ENCODE peak calls at places on chromosome 22, in four cellular contexts. J is MM.1S, G is heart right ventricle, W is endothelial cell of umbilical vein. I is an unnamed sample.

GRCh38 chr22:27435839-27436581 is 365.5 kb downstream of the MN1 start:
- DNase-seq in J (no peak), G (peak; percentile 65), W (peak; percentile 41), I (peak; percentile 71)

GRCh38 chr22:17777005-17777716 is 2.9 kb upstream of the BID start:
- DNase-seq in J (peak; percentile 81), G (no peak), W (peak; percentile 14), I (no peak)

GRCh38 chr22:30573594-30574094 is 821 bp downstream of the GAL3ST1 start:
- DNase-seq in J (no peak), G (no peak), W (no peak), I (no peak)

GRCh38 chr22:28283025-28283654 is 364.1 kb upstream of the PITPNB start:
- DNase-seq in J (no peak), G (no peak), W (peak; percentile 73), I (no peak)

GRCh38 chr22:46734830-46735453 is 3.1 kb downstream of the CERK start:
- DNase-seq in J (no peak), G (no peak), W (peak; percentile 79), I (no peak)

GRCh38 chr22:18987765-18988164 is 51.7 kb upstream of the PRODH start:
- DNase-seq in J (no peak), G (no peak), W (no peak), I (peak; percentile 70)

GRCh38 chr22:39958916-39959639 is 1.1 kb upstream of the TMA7B start:
- DNase-seq in J (no peak), G (no peak), W (no peak), I (no peak)

GRCh38 chr22:38628444-38628843 is 27.7 kb downstream of the FAM227A start:
- DNase-seq in J (no peak), G (no peak), W (no peak), I (no peak)

GRCh38 chr22:25702571-25703167 is 39.3 kb upstream of the MYO18B start:
- DNase-seq in J (no peak), G (no peak), W (no peak), I (no peak)

GRCh38 chr22:33917744-33918406 is 2.4 kb downstream of the LARGE1 start:
- DNase-seq in J (peak; percentile 75), G (no peak), W (no peak), I (peak; percentile 46)

GRCh38 chr22:46107089-46107664 is 43.1 kb upstream of the PPARA start:
- DNase-seq in J (no peak), G (peak; percentile 66), W (no peak), I (no peak)

GRCh38 chr22:46974631-46975585 is 212.5 kb downstream of the TBC1D22A start:
- DNase-seq in J (no peak), G (no peak), W (no peak), I (no peak)

GRCh38 chr22:42074153-42074750 is at the start of gene PHETA2:
- DNase-seq in J (no peak), G (peak; percentile 68), W (peak; percentile 49), I (no peak)

GRCh38 chr22:29528144-29528543 is 25.4 kb downstream of the THOC5 start:
- DNase-seq in J (no peak), G (no peak), W (no peak), I (no peak)

GRCh38 chr22:25567305-25567704 is 2.8 kb downstream of the GRK3 start:
- DNase-seq in J (no peak), G (no peak), W (no peak), I (no peak)

GRCh38 chr22:35558031-35558430 is 17.4 kb downstream of the RASD2 start:
- DNase-seq in J (peak; percentile 57), G (no peak), W (no peak), I (no peak)

GRCh38 chr22:47203554-47203991 is 441.1 kb downstream of the TBC1D22A start:
- DNase-seq in J (no peak), G (no peak), W (no peak), I (no peak)

GRCh38 chr22:29044657-29045176 is 16.9 kb downstream of the C22orf31 start:
- DNase-seq in J (no peak), G (no peak), W (peak; percentile 40), I (no peak)

GRCh38 chr22:32661296-32661695 is 140.2 kb upstream of the TIMP3 start:
- DNase-seq in J (no peak), G (peak; percentile 71), W (no peak), I (no peak)

GRCh38 chr22:26259510-26259909 is 90.2 kb downstream of the SEZ6L start:
- DNase-seq in J (peak; percentile 43), G (no peak), W (peak; percentile 14), I (no peak)

GRCh38 chr22:50262460-50262911 is 1.0 kb upstream of the MAPK12 start:
- DNase-seq in J (no peak), G (no peak), W (no peak), I (peak; percentile 53)
- H3K27me3 ChIP-seq in J (no peaks in the 10 kb centered on the region), G (no peaks in the 10 kb centered on the region), W (no peaks in the 10 kb centered on the region), I (no peaks in the 10 kb centered on the region)

GRCh38 chr22:43411040-43411919 is 534 bp upstream of the MPPED1 start:
- DNase-seq in J (no peak), G (no peak), W (no peak), I (no peak)

GRCh38 chr22:43413826-43414225 is 2.0 kb downstream of the MPPED1 start:
- DNase-seq in J (no peak), G (no peak), W (no peak), I (no peak)

GRCh38 chr22:43409800-43410199 is 2.0 kb upstream of the MPPED1 start:
- DNase-seq in J (no peak), G (no peak), W (no peak), I (no peak)

GRCh38 chr22:43412808-43413785 is 1.3 kb downstream of the MPPED1 start:
- DNase-seq in J (no peak), G (no peak), W (no peak), I (no peak)

GRCh38 chr22:43411981-43412807 is at the start of gene MPPED1:
- DNase-seq in J (no peak), G (no peak), W (no peak), I (no peak)
- H3K4me3 ChIP-seq in J (no peak within 1 kb of the TSS), G (no peak within 1 kb of the TSS), W (no peak within 1 kb of the TSS), I (peak within 1 kb of the TSS; percentile 31)

GRCh38 chr22:24006207-24006913 is 1.1 kb upstream of the GSTT4 start:
- DNase-seq in J (no peak), G (no peak), W (no peak), I (no peak)
- H3K9me3 ChIP-seq in J (no peaks in the 10 kb centered on the region), G (no peaks in the 10 kb centered on the region), W (no peaks in the 10 kb centered on the region), I (no peaks in the 10 kb centered on the region)

DNA sequence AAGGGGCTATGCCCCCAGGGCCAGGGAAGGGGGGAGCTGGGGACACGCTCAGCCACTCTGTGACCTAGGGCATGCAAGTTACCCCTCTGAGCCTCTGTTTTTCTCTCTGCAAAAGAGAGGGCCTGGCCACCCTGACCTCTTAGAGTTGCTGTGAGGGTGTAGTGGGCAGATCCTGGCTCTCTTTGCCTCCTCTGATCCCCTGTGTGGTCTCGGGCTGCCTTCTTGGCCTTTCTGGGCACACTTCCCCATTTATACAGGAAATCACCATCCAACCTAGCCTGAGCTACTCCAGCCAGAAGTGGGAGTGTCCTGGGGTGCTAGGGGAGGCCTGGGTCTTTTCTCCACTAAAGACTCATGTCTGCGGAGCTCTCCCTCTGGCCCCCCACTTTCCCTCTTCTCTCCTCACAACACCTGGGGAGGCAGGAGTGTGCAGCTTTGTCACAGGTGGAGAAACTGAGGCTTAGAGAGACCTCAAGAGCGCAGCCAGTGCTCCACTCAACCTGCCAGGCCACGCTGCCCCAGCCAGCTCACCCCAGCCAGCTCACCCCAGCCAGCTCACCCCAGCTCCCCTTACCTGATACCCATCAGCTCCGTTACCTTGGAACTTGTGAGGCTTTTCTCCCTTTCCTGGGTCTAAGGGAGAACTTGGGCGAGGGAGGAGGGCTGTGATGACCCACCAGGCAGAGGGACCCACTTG is 1.4 kb downstream of the AIFM3 start:
- DNase-seq in J (no peak), G (no peak), W (no peak), I (no peak)
- H3K27me3 ChIP-seq in J (peaks cover 18% of the 10 kb centered on the region), G (peaks cover 20% of the 10 kb centered on the region), W (peaks cover 4% of the 10 kb centered on the region), I (no peaks in the 10 kb centered on the region)

GRCh38 chr22:20431520-20432237 is 5.9 kb downstream of the SCARF2 start:
- DNase-seq in J (no peak), G (no peak), W (no peak), I (peak; percentile 79)
- H3K4me3 ChIP-seq in J (no peak overlapping the region), G (peak overlapping the region; percentile 12), W (peak overlapping the region; percentile 9), I (peak overlapping the region; percentile 20)

DNA sequence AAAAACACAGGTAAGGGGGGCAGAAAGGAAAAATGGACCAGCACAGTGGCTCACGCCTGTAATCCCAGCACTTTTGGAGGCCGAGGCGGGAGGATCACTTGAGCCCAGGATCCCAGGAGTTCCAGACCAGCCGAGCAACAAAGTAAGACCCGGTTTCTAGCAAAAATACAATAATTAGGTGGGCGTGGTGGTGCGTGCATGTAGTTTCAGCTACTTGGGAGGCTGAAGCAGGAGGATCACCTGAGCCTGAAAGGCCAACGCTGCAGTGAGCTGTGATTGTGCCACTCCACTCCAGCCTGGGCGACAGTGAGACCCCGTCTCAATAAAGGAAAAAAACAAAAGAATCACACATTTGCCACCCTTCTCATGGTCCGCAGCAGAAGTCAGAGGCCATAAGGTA is 519.4 kb downstream of the BRD1 start:
- DNase-seq in J (no peak), G (no peak), W (no peak), I (no peak)
- H3K9me3 ChIP-seq in J (no peaks in the 10 kb centered on the region), G (no peaks in the 10 kb centered on the region), W (no peaks in the 10 kb centered on the region), I (no peaks in the 10 kb centered on the region)

DNA sequence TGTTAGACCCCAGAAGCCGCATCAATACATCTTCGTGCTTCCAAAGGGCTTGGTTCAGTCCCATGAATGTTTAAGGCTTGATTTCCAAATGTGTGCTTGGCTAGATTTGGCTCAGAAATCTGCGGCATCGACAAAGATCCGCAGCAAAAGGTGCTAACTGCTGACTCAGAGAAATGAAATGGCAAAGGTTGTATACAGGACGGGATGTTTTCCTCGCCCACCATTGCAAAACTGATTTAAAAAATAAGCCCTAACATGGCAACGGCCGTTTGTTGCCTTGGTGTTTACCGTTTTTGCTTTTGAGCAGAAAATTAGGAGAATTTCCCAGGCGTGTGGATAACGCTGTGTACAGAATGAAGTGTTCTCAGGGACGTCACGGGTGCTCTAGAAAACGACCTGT is 70.1 kb downstream of the ARHGAP8 start:
- DNase-seq in J (no peak), G (no peak), W (no peak), I (no peak)
- H3K27me3 ChIP-seq in J (peaks cover 78% of the 10 kb centered on the region), G (peaks cover 21% of the 10 kb centered on the region), W (no peaks in the 10 kb centered on the region), I (no peaks in the 10 kb centered on the region)

GRCh38 chr22:20550057-20550817 is 42.8 kb downstream of the MED15 start:
- DNase-seq in J (no peak), G (no peak), W (no peak), I (no peak)
- H3K4me3 ChIP-seq in J (no peak overlapping the region), G (no peak overlapping the region), W (no peak overlapping the region), I (no peak overlapping the region)

DNA sequence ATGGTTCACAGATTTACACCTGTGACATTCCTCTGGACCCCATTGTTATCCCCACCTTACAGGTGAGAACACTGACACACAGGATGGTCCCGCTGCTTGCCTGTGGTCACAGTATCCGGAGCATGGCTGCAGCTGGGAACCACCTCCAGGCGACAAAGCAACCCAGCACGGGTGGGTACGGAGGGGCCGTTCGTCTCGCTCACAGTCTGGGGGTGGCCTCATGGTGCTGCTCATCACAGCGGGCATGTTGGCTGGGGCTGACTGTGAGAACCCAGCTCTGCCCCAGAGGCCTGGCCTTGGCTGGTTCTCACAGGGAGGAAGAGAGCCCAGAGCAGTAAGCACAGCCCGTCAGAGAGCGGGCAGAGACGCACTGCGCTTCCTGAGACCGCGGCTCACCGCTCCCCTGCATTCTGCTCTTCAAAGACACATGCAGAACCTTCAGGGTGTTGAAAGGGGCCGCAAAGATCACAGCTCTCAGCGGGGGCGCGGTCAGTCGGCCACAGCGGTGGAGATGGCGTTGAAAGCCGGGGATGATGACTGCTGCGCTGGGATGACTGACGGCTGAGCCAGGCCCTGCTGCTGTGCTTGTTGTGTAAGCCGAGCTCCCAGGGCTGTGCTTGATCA is 423.0 kb downstream of the BRD1 start:
- DNase-seq in J (no peak), G (no peak), W (no peak), I (no peak)
- H3K9me3 ChIP-seq in J (no peaks in the 10 kb centered on the region), G (no peaks in the 10 kb centered on the region), W (no peaks in the 10 kb centered on the region), I (no peaks in the 10 kb centered on the region)